ENCODE peak calls at places on chromosomes 1 and 21, in five cellular contexts. One of them, this sample, is unnamed.
A peak's percentile ranks its signal among the peaks of the same experiment; 100 is the strongest.

GRCh38 chr1:175423605-175424004 is 231.0 kb upstream of the KIAA0040 start:
- DNase-seq in HFF-Myc: no peak
- DNase-seq in glutamatergic neuron: no peak
- DNase-seq in CD8-positive, alpha-beta T cell: no peak
- DNase-seq in HepG2: no peak
- DNase-seq in this sample: no peak

GRCh38 chr1:184614667-184615066 is 140.0 kb downstream of the EDEM3 start:
- DNase-seq in HepG2: no peak
- DNase-seq in HFF-Myc: no peak
- DNase-seq in glutamatergic neuron: no peak
- DNase-seq in CD8-positive, alpha-beta T cell: no peak
- DNase-seq in this sample: no peak

GRCh38 chr21:44904141-44904923 is 16.4 kb downstream of the ITGB2 start:
- DNase-seq in HepG2: no peak
- DNase-seq in glutamatergic neuron: no peak
- DNase-seq in CD8-positive, alpha-beta T cell: no peak
- DNase-seq in HFF-Myc: no peak
- DNase-seq in this sample: no peak

GRCh38 chr1:224168859-224169380 is 14.1 kb upstream of the DEGS1 start:
- DNase-seq in HFF-Myc: no peak
- DNase-seq in HepG2: peak; percentile 46
- DNase-seq in CD8-positive, alpha-beta T cell: no peak
- DNase-seq in glutamatergic neuron: no peak
- DNase-seq in this sample: peak; percentile 56

GRCh38 chr1:172870901-172871606 is 179.7 kb downstream of the TNFSF18 start:
- DNase-seq in HFF-Myc: no peak
- DNase-seq in HepG2: no peak
- DNase-seq in CD8-positive, alpha-beta T cell: no peak
- DNase-seq in glutamatergic neuron: no peak
- DNase-seq in this sample: no peak

GRCh38 chr21:46599251-46599572 is 5.7 kb downstream of the S100B start:
- DNase-seq in CD8-positive, alpha-beta T cell: no peak
- DNase-seq in HepG2: peak; percentile 94
- DNase-seq in glutamatergic neuron: no peak
- DNase-seq in HFF-Myc: peak; percentile 10
- DNase-seq in this sample: peak; percentile 71

GRCh38 chr21:45415188-45415942 is 10.4 kb downstream of the COL18A1 start:
- DNase-seq in HepG2: no peak
- DNase-seq in HFF-Myc: no peak
- DNase-seq in glutamatergic neuron: peak; percentile 13
- DNase-seq in CD8-positive, alpha-beta T cell: no peak
- DNase-seq in this sample: no peak

GRCh38 chr1:109886827-109887226 is 23.8 kb upstream of the CSF1 start:
- DNase-seq in CD8-positive, alpha-beta T cell: no peak
- DNase-seq in HepG2: no peak
- DNase-seq in glutamatergic neuron: no peak
- DNase-seq in HFF-Myc: no peak
- DNase-seq in this sample: no peak

GRCh38 chr1:63112155-63112914 is 210.0 kb upstream of the FOXD3 start:
- DNase-seq in glutamatergic neuron: no peak
- DNase-seq in HFF-Myc: peak; percentile 19
- DNase-seq in HepG2: no peak
- DNase-seq in CD8-positive, alpha-beta T cell: no peak
- DNase-seq in this sample: no peak

GRCh38 chr1:64524614-64525013 is 54.7 kb downstream of the CACHD1 start:
- DNase-seq in glutamatergic neuron: no peak
- DNase-seq in HepG2: no peak
- DNase-seq in CD8-positive, alpha-beta T cell: no peak
- DNase-seq in HFF-Myc: no peak
- DNase-seq in this sample: no peak

GRCh38 chr1:10668241-10668761 is 128.1 kb downstream of the CASZ1 start:
- DNase-seq in glutamatergic neuron: no peak
- DNase-seq in HepG2: peak; percentile 56
- DNase-seq in HFF-Myc: no peak
- DNase-seq in CD8-positive, alpha-beta T cell: no peak
- DNase-seq in this sample: no peak

GRCh38 chr1:228010921-228011320 is 4.1 kb downstream of the WNT3A start:
- DNase-seq in glutamatergic neuron: no peak
- DNase-seq in HepG2: no peak
- DNase-seq in HFF-Myc: no peak
- DNase-seq in CD8-positive, alpha-beta T cell: peak; percentile 27
- DNase-seq in this sample: no peak

GRCh38 chr1:32816676-32817158 is 441 bp downstream of the YARS1 start:
- DNase-seq in glutamatergic neuron: no peak
- DNase-seq in CD8-positive, alpha-beta T cell: no peak
- DNase-seq in HepG2: peak; percentile 10
- DNase-seq in HFF-Myc: no peak
- DNase-seq in this sample: no peak

GRCh38 chr1:112923234-112923955 is 32.6 kb downstream of the SLC16A1 start:
- DNase-seq in glutamatergic neuron: no peak
- DNase-seq in HepG2: no peak
- DNase-seq in HFF-Myc: no peak
- DNase-seq in CD8-positive, alpha-beta T cell: no peak
- DNase-seq in this sample: no peak

GRCh38 chr1:119958223-119958622 is 61.9 kb upstream of the ADAM30 start:
- DNase-seq in HFF-Myc: no peak
- DNase-seq in CD8-positive, alpha-beta T cell: no peak
- DNase-seq in HepG2: peak; percentile 86
- DNase-seq in glutamatergic neuron: no peak
- DNase-seq in this sample: no peak

GRCh38 chr1:119959836-119960235 is 63.5 kb upstream of the ADAM30 start:
- DNase-seq in glutamatergic neuron: no peak
- DNase-seq in HFF-Myc: no peak
- DNase-seq in CD8-positive, alpha-beta T cell: no peak
- DNase-seq in HepG2: no peak
- DNase-seq in this sample: no peak

GRCh38 chr1:119960501-119960900 is 64.2 kb upstream of the ADAM30 start:
- DNase-seq in HepG2: no peak
- DNase-seq in HFF-Myc: no peak
- DNase-seq in glutamatergic neuron: no peak
- DNase-seq in CD8-positive, alpha-beta T cell: no peak
- DNase-seq in this sample: no peak

GRCh38 chr1:119956306-119956705 is 60.0 kb upstream of the ADAM30 start:
- DNase-seq in HepG2: no peak
- DNase-seq in HFF-Myc: no peak
- DNase-seq in CD8-positive, alpha-beta T cell: no peak
- DNase-seq in glutamatergic neuron: no peak
- DNase-seq in this sample: no peak

GRCh38 chr1:119959268-119959667 is 63.0 kb upstream of the ADAM30 start:
- DNase-seq in HepG2: no peak
- DNase-seq in glutamatergic neuron: no peak
- DNase-seq in CD8-positive, alpha-beta T cell: no peak
- DNase-seq in HFF-Myc: no peak
- DNase-seq in this sample: no peak
- TF ChIP-seq CTCF in HepG2: no peak
- TF ChIP-seq CTCF in glutamatergic neuron: no peak
- TF ChIP-seq CTCF in CD8-positive, alpha-beta T cell: no peak
- TF ChIP-seq CTCF in HFF-Myc: no peak
- TF ChIP-seq CTCF in this sample: no peak

GRCh38 chr1:117020526-117021156 is 19.1 kb downstream of the CD101 start:
- DNase-seq in HFF-Myc: no peak
- DNase-seq in CD8-positive, alpha-beta T cell: no peak
- DNase-seq in HepG2: no peak
- DNase-seq in glutamatergic neuron: no peak
- DNase-seq in this sample: no peak

GRCh38 chr1:117014209-117014608 is 12.6 kb downstream of the CD101 start:
- DNase-seq in HFF-Myc: no peak
- DNase-seq in HepG2: no peak
- DNase-seq in glutamatergic neuron: no peak
- DNase-seq in CD8-positive, alpha-beta T cell: no peak
- DNase-seq in this sample: no peak

GRCh38 chr1:117017648-117018047 is 16.1 kb downstream of the CD101 start:
- DNase-seq in glutamatergic neuron: no peak
- DNase-seq in HFF-Myc: no peak
- DNase-seq in CD8-positive, alpha-beta T cell: no peak
- DNase-seq in HepG2: no peak
- DNase-seq in this sample: no peak

GRCh38 chr1:117015701-117016100 is 14.1 kb downstream of the CD101 start:
- DNase-seq in HepG2: no peak
- DNase-seq in CD8-positive, alpha-beta T cell: no peak
- DNase-seq in glutamatergic neuron: no peak
- DNase-seq in HFF-Myc: no peak
- DNase-seq in this sample: no peak

GRCh38 chr1:117017062-117017461 is 15.5 kb downstream of the CD101 start:
- DNase-seq in CD8-positive, alpha-beta T cell: no peak
- DNase-seq in HFF-Myc: no peak
- DNase-seq in glutamatergic neuron: no peak
- DNase-seq in HepG2: no peak
- DNase-seq in this sample: no peak
- TF ChIP-seq CTCF in CD8-positive, alpha-beta T cell: no peak
- TF ChIP-seq CTCF in HFF-Myc: no peak
- TF ChIP-seq CTCF in glutamatergic neuron: no peak
- TF ChIP-seq CTCF in HepG2: no peak
- TF ChIP-seq CTCF in this sample: no peak

GRCh38 chr1:54402896-54403295 is 3.3 kb downstream of the SSBP3 start:
- DNase-seq in HFF-Myc: no peak
- DNase-seq in CD8-positive, alpha-beta T cell: no peak
- DNase-seq in HepG2: no peak
- DNase-seq in glutamatergic neuron: no peak
- DNase-seq in this sample: no peak

GRCh38 chr1:54403377-54403776 is 2.8 kb downstream of the SSBP3 start:
- DNase-seq in HepG2: no peak
- DNase-seq in HFF-Myc: no peak
- DNase-seq in CD8-positive, alpha-beta T cell: no peak
- DNase-seq in glutamatergic neuron: no peak
- DNase-seq in this sample: no peak

GRCh38 chr1:54400321-54400720 is 5.9 kb downstream of the SSBP3 start:
- DNase-seq in CD8-positive, alpha-beta T cell: no peak
- DNase-seq in glutamatergic neuron: no peak
- DNase-seq in HepG2: no peak
- DNase-seq in HFF-Myc: no peak
- DNase-seq in this sample: no peak

GRCh38 chr1:54399765-54400164 is 6.4 kb downstream of the SSBP3 start:
- DNase-seq in HFF-Myc: no peak
- DNase-seq in CD8-positive, alpha-beta T cell: no peak
- DNase-seq in HepG2: no peak
- DNase-seq in glutamatergic neuron: no peak
- DNase-seq in this sample: no peak

DNA sequence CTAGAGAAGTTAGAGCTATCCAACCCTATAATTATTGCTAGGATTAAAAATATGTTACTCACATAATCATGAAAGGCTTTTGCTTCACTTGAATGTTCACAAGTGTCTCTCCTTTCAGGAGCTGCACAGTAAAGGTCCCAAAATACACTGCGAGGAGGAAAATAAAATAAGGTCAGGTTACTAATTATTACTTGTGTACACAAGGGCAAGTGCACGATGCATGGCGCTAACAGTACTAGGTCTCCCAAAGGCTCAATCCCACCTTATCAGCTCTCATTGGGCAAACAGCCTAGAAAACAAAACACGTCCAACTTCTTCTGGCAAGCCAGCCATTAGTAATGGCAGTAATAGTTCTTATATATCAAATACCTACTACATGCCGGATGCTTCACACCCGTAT is 4.4 kb downstream of the SSBP3 start:
- DNase-seq in glutamatergic neuron: no peak
- DNase-seq in HFF-Myc: no peak
- DNase-seq in HepG2: no peak
- DNase-seq in CD8-positive, alpha-beta T cell: no peak
- DNase-seq in this sample: no peak
- TF ChIP-seq CTCF in glutamatergic neuron: no peak
- TF ChIP-seq CTCF in HFF-Myc: no peak
- TF ChIP-seq CTCF in HepG2: no peak
- TF ChIP-seq CTCF in CD8-positive, alpha-beta T cell: no peak
- TF ChIP-seq CTCF in this sample: no peak

DNA sequence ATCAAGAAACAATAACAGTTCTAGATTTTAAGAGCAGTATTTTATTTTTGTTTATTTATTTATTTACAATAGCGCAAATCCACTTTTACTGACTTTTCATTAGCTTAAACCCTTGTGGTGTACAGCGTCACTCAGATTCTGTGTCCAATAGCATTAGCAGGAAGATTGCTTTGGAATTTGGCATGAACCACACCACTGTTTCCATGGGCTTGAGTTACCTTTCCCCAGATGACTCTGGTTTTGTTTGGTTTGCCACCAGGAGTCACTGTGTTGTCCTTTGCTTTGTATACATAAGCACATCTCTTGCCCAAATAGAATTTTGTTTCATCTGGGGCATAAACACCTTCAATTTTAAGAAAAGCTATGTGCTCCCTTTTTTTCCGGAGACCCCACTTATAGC is 25.9 kb upstream of the SNRPE start:
- DNase-seq in glutamatergic neuron: no peak
- DNase-seq in CD8-positive, alpha-beta T cell: no peak
- DNase-seq in HepG2: no peak
- DNase-seq in HFF-Myc: no peak
- DNase-seq in this sample: no peak
- TF ChIP-seq CTCF in glutamatergic neuron: no peak
- TF ChIP-seq CTCF in CD8-positive, alpha-beta T cell: no peak
- TF ChIP-seq CTCF in HepG2: peak; percentile 7
- TF ChIP-seq CTCF in HFF-Myc: peak; percentile 16
- TF ChIP-seq CTCF in this sample: no peak

DNA sequence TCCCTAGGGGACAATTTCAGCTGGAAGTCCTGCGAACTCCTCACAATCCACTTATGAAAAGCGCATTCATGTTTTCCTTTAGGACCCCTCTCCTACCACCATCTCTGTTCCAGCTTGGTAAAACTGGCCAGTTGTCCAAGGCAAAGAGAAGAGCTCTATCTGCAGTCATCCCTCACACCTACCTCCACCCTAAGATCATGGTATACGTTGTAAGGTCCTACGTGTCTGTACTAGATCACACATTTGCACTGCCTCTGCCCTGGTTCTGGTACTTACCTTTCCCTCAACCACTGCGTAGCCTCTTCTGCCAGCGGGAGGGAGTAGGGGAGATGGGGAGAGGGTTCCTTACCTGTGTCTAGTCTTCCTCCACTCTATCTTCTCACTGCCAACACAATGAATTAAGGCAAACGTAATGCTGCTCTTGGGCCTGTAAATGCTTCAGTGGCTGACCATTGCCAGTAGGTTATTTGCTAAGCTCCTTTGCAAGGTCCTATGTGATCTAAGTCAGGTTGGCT is 739 bp upstream of the NUP133 start:
- DNase-seq in CD8-positive, alpha-beta T cell: no peak
- DNase-seq in glutamatergic neuron: no peak
- DNase-seq in HepG2: peak; percentile 9
- DNase-seq in HFF-Myc: no peak
- DNase-seq in this sample: no peak
- TF ChIP-seq CTCF in CD8-positive, alpha-beta T cell: no peak
- TF ChIP-seq CTCF in glutamatergic neuron: no peak
- TF ChIP-seq CTCF in HepG2: no peak
- TF ChIP-seq CTCF in HFF-Myc: no peak
- TF ChIP-seq CTCF in this sample: no peak

DNA sequence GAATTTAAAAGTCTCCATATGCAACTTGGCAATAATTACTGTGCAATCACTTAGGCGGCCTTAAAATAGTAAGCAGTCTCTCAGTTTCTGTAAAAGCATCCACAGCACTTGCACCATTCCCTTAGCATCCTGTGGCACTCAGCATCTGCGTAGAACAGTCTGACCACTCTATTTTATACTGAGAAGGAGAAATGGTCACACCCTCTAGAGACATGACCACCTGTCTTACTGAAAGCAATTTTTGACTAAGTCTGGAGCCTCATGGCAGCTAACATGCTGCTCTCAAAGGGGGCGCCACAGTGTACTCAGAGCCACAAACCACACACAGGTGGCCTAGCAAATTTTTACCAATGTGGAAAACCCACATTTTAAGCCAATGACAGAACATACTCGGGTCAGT is 62.0 kb downstream of the KCNK1 start:
- DNase-seq in CD8-positive, alpha-beta T cell: no peak
- DNase-seq in HepG2: no peak
- DNase-seq in HFF-Myc: no peak
- DNase-seq in glutamatergic neuron: no peak
- DNase-seq in this sample: no peak
- TF ChIP-seq CTCF in CD8-positive, alpha-beta T cell: no peak
- TF ChIP-seq CTCF in HepG2: no peak
- TF ChIP-seq CTCF in HFF-Myc: no peak
- TF ChIP-seq CTCF in glutamatergic neuron: no peak
- TF ChIP-seq CTCF in this sample: no peak

GRCh38 chr1:61659061-61659460 is 65.9 kb downstream of the TM2D1 start:
- DNase-seq in glutamatergic neuron: no peak
- DNase-seq in CD8-positive, alpha-beta T cell: no peak
- DNase-seq in HepG2: no peak
- DNase-seq in HFF-Myc: no peak
- DNase-seq in this sample: no peak
- TF ChIP-seq CTCF in glutamatergic neuron: no peak
- TF ChIP-seq CTCF in CD8-positive, alpha-beta T cell: no peak
- TF ChIP-seq CTCF in HepG2: no peak
- TF ChIP-seq CTCF in HFF-Myc: peak; percentile 20
- TF ChIP-seq CTCF in this sample: no peak

This sample was measured in AG09319.